ENCODE peak calls at places on chromosomes 13 and 19, in eight cellular contexts. M is stimulated activated CD8-positive, alpha-beta memory T cell treated with anti-CD3 and anti-CD28 coated beads, Interleukin-2, amount 100 ng/mL, for 1 hour; E is NCI-H1092 treated with DMSO at 0.1 percent for 48 hours; C is DMS79 treated with DMSO at 0.1 percent for 48 hours; K is type B pancreatic cell; G is stomach; F is Right ventricle myocardium superior; R is OCI-LY7. P is an unnamed sample.

GRCh38 chr13:99356216-99357089 is 49.3 kb upstream of the GPR183 start:
- DNase-seq in M (no peak), E (no peak), C (no peak), K (no peak), G (no peak), F (peak), R (peak), P (no peak)

GRCh38 chr13:45178349-45179142 is 22.3 kb downstream of the KCTD4 start:
- DNase-seq in M (no peak), E (no peak), C (no peak), K (no peak), G (no peak), F (no peak), R (no peak), P (no peak)

GRCh38 chr13:38804536-38804935 is 117.7 kb downstream of the FREM2 start:
- DNase-seq in M (no peak), E (no peak), C (no peak), K (no peak), G (no peak), F (no peak), R (no peak), P (peak)

GRCh38 chr19:57242821-57243220 is 2.4 kb downstream of the ZNF805 start:
- DNase-seq in M (no peak), E (no peak), C (no peak), K (peak), G (no peak), F (no peak), R (no peak), P (no peak)

GRCh38 chr19:46192990-46193650 is 36.4 kb upstream of the IGFL1 start:
- DNase-seq in M (no peak), E (no peak), C (no peak), K (no peak), G (no peak), F (no peak), R (no peak), P (peak)

GRCh38 chr13:28239374-28239773 is 101.0 kb downstream of the PAN3 start:
- DNase-seq in M (no peak), E (no peak), C (no peak), K (no peak), G (no peak), F (no peak), R (no peak), P (no peak)

GRCh38 chr19:14089412-14089661 is 1.2 kb downstream of the SAMD1 start:
- DNase-seq in M (no peak), E (no peak), C (no peak), K (no peak), G (no peak), F (no peak), R (peak), P (no peak)

GRCh38 chr19:952680-953500 is 27.1 kb downstream of the ARID3A start:
- DNase-seq in M (no peak), E (no peak), C (no peak), K (peak), G (no peak), F (no peak), R (peak), P (peak)

GRCh38 chr13:31755803-31756212 is 16.5 kb downstream of the RXFP2 start:
- DNase-seq in M (no peak), E (no peak), C (no peak), K (no peak), G (no peak), F (no peak), R (no peak), P (no peak)

GRCh38 chr13:49829715-49830114 is 37.2 kb upstream of the KPNA3 start:
- DNase-seq in M (no peak), E (no peak), C (no peak), K (no peak), G (no peak), F (no peak), R (no peak), P (no peak)

GRCh38 chr19:13118424-13119193 is 545 bp downstream of the NACC1 start:
- DNase-seq in M (no peak), E (peak), C (peak), K (no peak), G (peak), F (no peak), R (peak), P (peak)

P was measured in RWPE1.